ENCODE peak calls at places on chromosomes 7 and 10, in seven cellular contexts. Q is heart left ventricle, D is mammary epithelial cell, U is AG04450, H is gastrocnemius medialis, J is progenitor cell of endocrine pancreas, Z is colonic mucosa. B is an unnamed sample.

GRCh38 chr10:3178070-3178469 is 5.5 kb upstream of the PITRM1 start:
- DNase-seq in Q (no peak), D (no peak), U (no peak), H (no peak), J (no peak), Z (no peak), B (no peak)

GRCh38 chr10:3538291-3538849 is 246.6 kb downstream of the KLF6 start:
- DNase-seq in Q (no peak), D (no peak), U (no peak), H (no peak), J (no peak), Z (no peak), B (no peak)

GRCh38 chr10:8331387-8331786 is 276.9 kb downstream of the GATA3 start:
- DNase-seq in Q (no peak), D (no peak), U (no peak), H (no peak), J (no peak), Z (no peak), B (no peak)

GRCh38 chr10:62248465-62248864 is 20.2 kb downstream of the RTKN2 start:
- DNase-seq in Q (no peak), D (no peak), U (no peak), H (no peak), J (no peak), Z (no peak), B (no peak)

GRCh38 chr10:134743-135600 is at the start of gene ZMYND11:
- DNase-seq in Q (peak), D (peak), U (no peak), H (peak), J (peak), Z (peak), B (peak)

GRCh38 chr7:106944035-106944665 is 79.1 kb downstream of the PIK3CG start:
- DNase-seq in Q (no peak), D (no peak), U (no peak), H (no peak), J (no peak), Z (no peak), B (no peak)

GRCh38 chr10:57314046-57314445 is 953.0 kb upstream of the ZWINT start:
- DNase-seq in Q (no peak), D (no peak), U (no peak), H (no peak), J (no peak), Z (no peak), B (no peak)

GRCh38 chr10:102421645-102422585 is 1.3 kb downstream of the FBXL15 start:
- DNase-seq in Q (no peak), D (peak), U (no peak), H (no peak), J (no peak), Z (peak), B (no peak)

GRCh38 chr10:128711776-128712175 is 585.6 kb upstream of the MKI67 start:
- DNase-seq in Q (no peak), D (no peak), U (no peak), H (no peak), J (no peak), Z (no peak), B (no peak)

GRCh38 chr7:154503962-154504550 is 451.9 kb downstream of the DPP6 start:
- DNase-seq in Q (no peak), D (peak), U (no peak), H (no peak), J (no peak), Z (no peak), B (no peak)

GRCh38 chr7:38070718-38071117 is 107.3 kb upstream of the STARD3NL start:
- DNase-seq in Q (no peak), D (no peak), U (no peak), H (no peak), J (no peak), Z (no peak), B (peak)

GRCh38 chr7:68321076-68321639 is 1277.1 kb upstream of the AUTS2 start:
- DNase-seq in Q (peak), D (peak), U (no peak), H (peak), J (no peak), Z (no peak), B (no peak)

GRCh38 chr10:63120554-63120953 is 12.6 kb upstream of the NRBF2 start:
- DNase-seq in Q (peak), D (peak), U (peak), H (no peak), J (no peak), Z (no peak), B (no peak)

GRCh38 chr10:105073999-105074398 is 432.9 kb downstream of the SORCS3 start:
- DNase-seq in Q (no peak), D (peak), U (no peak), H (no peak), J (no peak), Z (no peak), B (no peak)

GRCh38 chr10:124696446-124697392 is 47.5 kb downstream of the FAM53B start:
- DNase-seq in Q (no peak), D (no peak), U (no peak), H (no peak), J (no peak), Z (no peak), B (no peak)

GRCh38 chr7:81299272-81299671 is 380.4 kb upstream of the SEMA3C start:
- DNase-seq in Q (no peak), D (peak), U (peak), H (no peak), J (no peak), Z (no peak), B (no peak)

GRCh38 chr10:84541289-84541637 is 212.9 kb downstream of the CCSER2 start:
- DNase-seq in Q (no peak), D (no peak), U (no peak), H (no peak), J (no peak), Z (no peak), B (no peak)
- TF ChIP-seq CTCF in Q (no peak), D (no peak), U (peak), H (no peak), J (peak), Z (no peak), B (no peak)

GRCh38 chr10:24723788-24724380 is at the start of gene ARHGAP21:
- DNase-seq in Q (peak), D (peak), U (no peak), H (peak), J (peak), Z (peak), B (peak)
- TF ChIP-seq CTCF in Q (no peak), D (no peak), U (no peak), H (no peak), J (no peak), Z (no peak), B (no peak)

DNA sequence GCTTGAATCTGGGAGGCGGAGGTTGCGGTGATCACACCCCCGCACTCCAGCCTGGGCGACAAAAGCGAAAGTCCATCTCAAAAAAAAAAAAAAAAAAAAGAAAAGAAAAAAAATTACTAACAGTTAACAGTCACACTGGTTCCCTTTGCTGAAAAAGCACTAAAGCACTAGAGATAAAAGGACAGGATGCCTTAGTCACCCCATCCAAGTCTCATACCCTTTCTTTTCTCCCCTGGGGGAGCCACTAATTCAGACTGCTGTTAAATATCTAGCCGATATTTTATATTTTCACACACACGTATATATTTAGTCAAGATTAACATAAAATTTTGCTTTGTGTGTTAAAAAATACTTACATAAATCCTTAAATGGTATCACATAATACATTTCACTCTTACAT is 25.2 kb downstream of the BAIAP2L1 start:
- DNase-seq in Q (no peak), D (no peak), U (no peak), H (no peak), J (no peak), Z (no peak), B (no peak)
- TF ChIP-seq CTCF in Q (no peak), D (no peak), U (no peak), H (no peak), J (no peak), Z (no peak), B (no peak)

GRCh38 chr7:11748884-11749283 is 83.1 kb downstream of the THSD7A start:
- DNase-seq in Q (no peak), D (no peak), U (no peak), H (no peak), J (no peak), Z (no peak), B (no peak)
- TF ChIP-seq CTCF in Q (no peak), D (no peak), U (no peak), H (no peak), J (no peak), Z (no peak), B (no peak)

DNA sequence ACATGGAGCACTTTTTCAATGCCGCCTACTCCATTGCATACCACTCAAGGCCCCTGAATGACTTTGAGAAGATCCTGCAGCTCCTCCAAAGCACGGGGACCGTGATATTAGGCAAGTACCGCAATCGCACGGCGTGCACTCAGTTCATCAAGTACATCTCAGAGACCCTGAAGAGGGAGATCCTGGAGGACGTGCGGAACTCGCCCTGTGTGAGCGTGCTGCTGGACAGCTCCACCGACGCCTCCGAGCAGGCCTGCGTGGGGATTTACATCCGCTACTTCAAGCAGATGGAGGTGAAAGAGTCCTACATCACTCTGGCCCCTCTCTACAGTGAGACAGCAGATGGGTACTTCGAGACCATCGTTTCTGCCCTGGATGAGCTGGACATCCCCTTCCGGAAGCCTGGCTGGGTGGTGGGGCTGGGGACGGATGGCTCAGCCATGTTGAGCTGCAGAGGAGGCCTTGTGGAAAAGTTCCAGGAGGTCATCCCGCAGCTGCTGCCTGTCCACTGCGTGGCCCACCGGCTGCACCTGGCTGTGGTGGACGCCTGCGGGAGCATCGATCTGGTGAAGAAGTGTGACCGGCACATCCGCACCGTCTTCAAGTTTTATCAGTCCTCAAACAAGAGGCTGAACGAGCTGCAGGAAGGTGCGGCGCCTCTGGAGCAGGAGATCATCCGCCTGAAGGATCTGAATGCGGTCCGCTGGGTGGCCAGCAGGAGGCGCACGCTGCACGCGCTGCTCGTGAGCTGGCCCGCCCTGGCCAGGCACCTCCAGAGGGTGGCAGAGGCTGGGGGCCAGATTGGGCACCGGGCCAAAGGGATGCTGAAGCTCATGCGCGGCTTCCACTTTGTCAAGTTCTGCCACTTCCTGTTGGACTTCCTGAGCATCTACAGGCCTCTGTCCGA is 12.7 kb upstream of the ATP6V0E2 start:
- DNase-seq in Q (no peak), D (no peak), U (no peak), H (no peak), J (no peak), Z (no peak), B (peak)
- TF ChIP-seq CTCF in Q (peak), D (no peak), U (peak), H (no peak), J (peak), Z (no peak), B (peak)

DNA sequence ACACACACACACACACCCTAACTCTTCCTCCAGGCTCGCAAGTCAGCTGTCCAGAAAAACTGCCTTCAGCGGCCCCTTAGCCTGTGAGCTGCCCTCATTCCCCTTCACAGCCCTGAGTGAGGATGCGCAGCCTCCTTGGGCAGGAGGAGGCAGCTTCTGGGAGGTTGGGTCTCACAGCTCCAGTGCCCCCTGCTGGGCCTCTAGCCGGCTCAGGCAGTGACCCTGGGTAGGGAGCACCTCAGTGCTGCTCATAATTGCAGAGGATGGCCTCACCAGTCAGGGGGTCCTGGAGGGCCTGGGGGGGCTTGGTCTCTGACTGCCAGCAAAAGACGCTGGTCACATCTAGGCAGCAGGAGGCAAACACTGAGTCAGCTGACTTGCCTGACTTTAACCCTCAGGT is 43.7 kb downstream of the ZNF273 start:
- DNase-seq in Q (no peak), D (no peak), U (no peak), H (no peak), J (no peak), Z (no peak), B (peak)
- TF ChIP-seq CTCF in Q (no peak), D (no peak), U (peak), H (no peak), J (peak), Z (no peak), B (no peak)

GRCh38 chr7:96825285-96825684 is 115.6 kb upstream of the SEM1 start:
- DNase-seq in Q (no peak), D (no peak), U (no peak), H (no peak), J (no peak), Z (no peak), B (no peak)
- TF ChIP-seq CTCF in Q (no peak), D (no peak), U (no peak), H (no peak), J (no peak), Z (no peak), B (no peak)

DNA sequence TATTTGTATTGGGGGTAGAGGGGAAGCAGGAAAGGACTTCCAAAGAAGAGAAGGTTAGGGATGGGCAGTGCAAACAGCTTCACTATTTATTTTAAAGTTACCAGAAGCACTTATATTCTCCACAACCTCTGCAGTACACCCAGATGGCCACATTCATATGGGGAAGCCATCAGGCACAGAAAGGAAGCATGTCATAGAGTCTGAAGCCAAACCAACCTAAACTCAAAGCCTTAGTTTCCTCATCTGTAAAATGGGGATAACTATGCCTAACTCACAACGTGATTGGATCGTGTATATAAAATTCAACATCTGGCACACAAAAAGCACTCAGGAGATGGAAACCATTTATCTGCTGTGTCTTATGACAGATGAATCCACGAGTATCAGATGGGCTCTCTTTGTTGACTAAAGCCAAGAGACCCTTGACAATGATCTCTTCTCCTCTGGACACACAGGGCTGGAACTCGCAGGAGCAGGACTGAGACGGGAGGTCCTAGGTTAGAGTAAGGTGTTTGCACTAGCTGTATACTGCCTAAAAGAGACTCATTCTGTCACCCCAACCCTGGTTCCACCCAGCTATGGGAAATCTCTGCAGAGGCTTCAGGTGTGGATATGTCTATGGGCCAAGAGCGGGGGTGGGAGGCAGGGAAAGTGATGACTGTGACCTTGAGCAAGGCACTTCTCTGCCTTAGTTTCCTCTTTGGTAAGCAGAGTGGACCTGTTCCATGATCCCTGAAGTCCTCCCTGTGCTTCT is 1.8 kb downstream of the KIAA1549 start:
- DNase-seq in Q (no peak), D (peak), U (no peak), H (no peak), J (no peak), Z (no peak), B (no peak)
- TF ChIP-seq CTCF in Q (no peak), D (peak), U (peak), H (no peak), J (peak), Z (no peak), B (no peak)

GRCh38 chr10:122229678-122230077 is 41.4 kb upstream of the BTBD16 start:
- DNase-seq in Q (no peak), D (no peak), U (no peak), H (no peak), J (no peak), Z (no peak), B (no peak)

GRCh38 chr10:122233857-122234348 is 37.2 kb upstream of the BTBD16 start:
- DNase-seq in Q (peak), D (no peak), U (no peak), H (peak), J (no peak), Z (no peak), B (no peak)

GRCh38 chr10:122230222-122230621 is 40.9 kb upstream of the BTBD16 start:
- DNase-seq in Q (no peak), D (no peak), U (no peak), H (no peak), J (no peak), Z (no peak), B (no peak)

GRCh38 chr10:122234416-122234815 is 36.7 kb upstream of the BTBD16 start:
- DNase-seq in Q (no peak), D (no peak), U (no peak), H (peak), J (no peak), Z (no peak), B (no peak)

DNA sequence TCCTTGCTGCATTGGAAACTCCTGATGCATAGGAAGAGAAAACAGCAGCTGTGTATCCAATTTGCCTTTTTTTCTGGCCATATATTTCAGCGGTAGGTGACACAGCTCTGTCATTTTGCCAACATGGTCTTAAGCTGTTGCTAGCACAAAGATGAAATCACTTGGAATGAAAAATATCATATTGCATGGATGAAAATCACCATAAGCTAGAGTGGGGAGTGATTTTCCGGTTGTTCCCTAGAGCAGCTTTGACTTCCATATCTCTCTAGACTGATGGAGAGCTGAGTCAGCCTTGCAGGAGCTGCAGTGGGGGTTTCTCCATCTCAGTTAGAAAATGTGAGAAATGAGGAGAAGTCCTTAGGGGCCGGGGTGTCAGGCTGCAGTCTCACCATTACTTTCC is 38.3 kb upstream of the BTBD16 start:
- DNase-seq in Q (no peak), D (no peak), U (peak), H (no peak), J (no peak), Z (no peak), B (no peak)
- TF ChIP-seq CTCF in Q (no peak), D (no peak), U (no peak), H (no peak), J (no peak), Z (no peak), B (no peak)